ENCODE peak calls at places on chromosomes 6 and 20, in ten cellular contexts. E, P, G, M, Q, C, J, V, Z and K are unnamed samples.

GRCh38 chr20:13221673-13222318 is 722 bp downstream of the ISM1 start:
- DNase-seq in E (peak; percentile 72), M (peak; percentile 71), Q (peak; percentile 22), C (peak; percentile 63), Z (peak; percentile 58), J (no peak), P (peak; percentile 43), V (no peak), G (peak; percentile 60), K (peak; percentile 16)

GRCh38 chr20:59776626-59777320 is 156.7 kb downstream of the SYCP2 start:
- DNase-seq in Q (no peak), P (no peak), C (no peak), E (peak; percentile 29), G (no peak), Z (no peak), M (no peak), V (no peak), J (no peak), K (no peak)

GRCh38 chr6:157246048-157246630 is 77.2 kb downstream of the TMEM242 start:
- DNase-seq in J (no peak), G (no peak), V (no peak), C (no peak), Z (no peak), Q (no peak), P (no peak), E (no peak), M (no peak), K (no peak)

GRCh38 chr20:44745560-44746366 is at the start of gene KCNK15:
- DNase-seq in Z (no peak), V (peak; percentile 30), J (peak; percentile 62), M (no peak), P (peak; percentile 17), G (peak; percentile 46), E (peak; percentile 87), Q (no peak), C (peak; percentile 77), K (peak; percentile 45)

GRCh38 chr20:54405540-54405939 is 69.9 kb upstream of the DOK5 start:
- DNase-seq in P (no peak), Q (no peak), J (no peak), E (no peak), C (no peak), G (no peak), M (no peak), V (no peak), Z (no peak), K (no peak)

GRCh38 chr6:44530209-44530909 is 142.9 kb downstream of the CDC5L start:
- DNase-seq in M (no peak), Q (no peak), J (no peak), P (no peak), Z (no peak), E (no peak), C (no peak), G (no peak), V (no peak), K (no peak)

GRCh38 chr20:23370274-23370673 is 8.3 kb downstream of the GZF1 start:
- DNase-seq in C (no peak), Q (no peak), G (no peak), Z (no peak), M (no peak), P (no peak), J (no peak), V (no peak), E (no peak), K (no peak)

GRCh38 chr20:24100370-24101011 is 111.9 kb upstream of the GGTLC1 start:
- DNase-seq in J (peak; percentile 32), M (peak; percentile 32), Z (peak; percentile 47), E (no peak), V (peak; percentile 10), Q (peak; percentile 34), G (peak; percentile 54), C (no peak), P (peak; percentile 47), K (peak; percentile 15)

GRCh38 chr20:43235998-43236397 is 46.3 kb upstream of the PTPRT start:
- DNase-seq in E (no peak), J (no peak), V (no peak), Q (no peak), P (no peak), Z (no peak), G (no peak), C (no peak), M (no peak), K (no peak)

GRCh38 chr20:278607-279571 is 11.7 kb downstream of the C20orf96 start:
- DNase-seq in E (peak; percentile 66), G (no peak), Q (no peak), M (no peak), C (peak; percentile 85), P (no peak), Z (no peak), J (no peak), V (no peak), K (no peak)

GRCh38 chr6:137761072-137761471 is 106.0 kb upstream of the TNFAIP3 start:
- DNase-seq in V (no peak), E (no peak), Q (no peak), P (no peak), G (no peak), M (no peak), J (no peak), C (no peak), Z (no peak), K (no peak)

GRCh38 chr6:109867970-109868358 is 110.1 kb upstream of the GPR6 start:
- DNase-seq in J (no peak), E (no peak), Q (no peak), G (no peak), M (no peak), C (no peak), Z (no peak), V (no peak), P (no peak), K (no peak)

GRCh38 chr6:11815231-11815630 is 36.6 kb upstream of the ADTRP start:
- DNase-seq in P (peak; percentile 87), E (no peak), J (no peak), Q (peak; percentile 26), V (no peak), G (no peak), Z (no peak), C (no peak), M (no peak), K (no peak)

GRCh38 chr20:53829706-53830521 is 236.3 kb upstream of the ZNF217 start:
- DNase-seq in V (no peak), P (peak; percentile 51), G (no peak), E (no peak), Z (no peak), M (no peak), J (no peak), Q (no peak), C (no peak), K (peak; percentile 49)

GRCh38 chr6:45997875-45998506 is 17.7 kb downstream of the CLIC5 start:
- DNase-seq in M (no peak), J (no peak), Q (no peak), C (no peak), E (no peak), P (no peak), G (no peak), V (no peak), Z (no peak), K (no peak)

GRCh38 chr20:23456873-23457272 is 4.2 kb upstream of the CST11 start:
- DNase-seq in Z (no peak), G (no peak), Q (no peak), J (no peak), C (no peak), P (no peak), E (no peak), M (no peak), V (no peak), K (no peak)

GRCh38 chr6:40693767-40694166 is 106.6 kb upstream of the LRFN2 start:
- DNase-seq in J (no peak), V (no peak), G (no peak), E (no peak), M (no peak), P (no peak), Z (no peak), C (no peak), Q (no peak), K (no peak)

GRCh38 chr6:55953384-55953783 is 78.0 kb upstream of the BMP5 start:
- DNase-seq in M (no peak), J (no peak), G (no peak), P (peak; percentile 74), C (no peak), Z (peak; percentile 11), Q (peak; percentile 43), V (no peak), E (no peak), K (no peak)

GRCh38 chr6:131923356-131923755 is 27.8 kb downstream of the CCN2 start:
- DNase-seq in J (peak; percentile 67), G (peak; percentile 51), Z (peak; percentile 50), C (peak; percentile 67), M (peak; percentile 33), P (peak; percentile 57), V (no peak), Q (peak; percentile 42), E (no peak), K (no peak)

GRCh38 chr20:34891166-34892062 is 15.0 kb downstream of the ACSS2 start:
- DNase-seq in M (no peak), V (no peak), J (no peak), C (no peak), Q (peak; percentile 71), G (peak; percentile 11), Z (no peak), P (peak; percentile 88), E (no peak), K (no peak)

GRCh38 chr6:35728663-35729348 is 8.0 kb upstream of the ARMC12 start:
- DNase-seq in E (peak; percentile 85), J (peak; percentile 41), V (no peak), P (no peak), Z (no peak), G (peak; percentile 42), M (no peak), C (no peak), Q (no peak), K (peak; percentile 50)

GRCh38 chr6:4888841-4889240 is 112.6 kb downstream of the CDYL start:
- DNase-seq in E (no peak), C (no peak), Q (no peak), P (no peak), Z (no peak), V (no peak), J (no peak), M (no peak), G (no peak), K (no peak)

GRCh38 chr20:44646023-44646640 is 5.4 kb downstream of the ADA start:
- DNase-seq in E (no peak), G (no peak), J (no peak), Q (no peak), Z (peak; percentile 88), P (peak; percentile 80), C (no peak), V (no peak), M (no peak), K (peak; percentile 57)

GRCh38 chr6:32566957-32567356 is 22.7 kb downstream of the HLA-DRB1 start:
- DNase-seq in V (no peak), G (no peak), Z (no peak), E (no peak), Q (no peak), M (no peak), C (no peak), P (no peak), J (no peak), K (no peak)

GRCh38 chr6:150069707-150070106 is 786 bp upstream of the ULBP3 start:
- DNase-seq in E (peak; percentile 55), V (no peak), Q (no peak), M (no peak), Z (peak; percentile 56), C (no peak), G (no peak), P (no peak), J (peak; percentile 54), K (no peak)

GRCh38 chr6:156585859-156586258 is 191.3 kb upstream of the ARID1B start:
- DNase-seq in M (peak; percentile 60), G (no peak), C (no peak), Z (peak; percentile 35), Q (no peak), P (no peak), V (no peak), E (no peak), J (no peak), K (no peak)

GRCh38 chr20:4471221-4471620 is 250.5 kb upstream of the PRND start:
- DNase-seq in Z (no peak), G (no peak), V (no peak), C (no peak), E (no peak), Q (peak; percentile 27), M (no peak), P (peak; percentile 28), J (no peak), K (no peak)

GRCh38 chr20:34541264-34541901 is 17.1 kb upstream of the MAP1LC3A start:
- DNase-seq in P (no peak), J (no peak), C (no peak), E (no peak), V (no peak), G (no peak), Z (no peak), M (no peak), Q (no peak), K (no peak)